ENCODE peak calls at places on chromosomes 2 and 18, in six cellular contexts. Y, G, F, M, K and R are unnamed samples.

GRCh38 chr2:241703128-241703604 is 1.3 kb downstream of the ING5 start:
- DNase-seq in M (no peak), F (no peak), K (no peak), Y (peak; percentile 29), G (no peak), R (no peak)

GRCh38 chr2:126781806-126782205 is 116.9 kb upstream of the TEX51 start:
- DNase-seq in G (no peak), M (no peak), K (no peak), Y (no peak), F (no peak), R (peak; percentile 32)

GRCh38 chr2:205461678-205462665 is 220.3 kb upstream of the NRP2 start:
- DNase-seq in F (no peak), G (no peak), M (no peak), Y (no peak), K (no peak), R (no peak)

GRCh38 chr2:80454628-80455027 is 150.1 kb upstream of the LRRTM1 start:
- DNase-seq in M (no peak), F (no peak), K (no peak), Y (no peak), G (no peak), R (peak; percentile 54)

GRCh38 chr2:148957023-148957422 is 81.5 kb upstream of the LYPD6B start:
- DNase-seq in F (no peak), G (no peak), K (peak; percentile 30), M (no peak), Y (no peak), R (no peak)

GRCh38 chr2:240458900-240459391 is 23.5 kb downstream of the GPC1 start:
- DNase-seq in G (peak; percentile 57), K (no peak), F (no peak), Y (no peak), M (no peak), R (no peak)

GRCh38 chr2:74548919-74549684 is 4.6 kb downstream of the LOXL3 start:
- DNase-seq in F (no peak), M (peak; percentile 75), Y (peak; percentile 67), G (peak; percentile 83), K (peak; percentile 57), R (peak; percentile 88)

GRCh38 chr2:119721043-119721442 is 38.7 kb upstream of the PTPN4 start:
- DNase-seq in F (no peak), K (no peak), G (no peak), Y (no peak), M (no peak), R (no peak)

GRCh38 chr18:48827321-48828200 is 123.2 kb downstream of the SMAD7 start:
- DNase-seq in K (no peak), M (peak; percentile 37), F (no peak), Y (no peak), G (peak; percentile 61), R (peak; percentile 50)

GRCh38 chr2:74555610-74556103 is 1.1 kb downstream of the DOK1 start:
- DNase-seq in Y (no peak), M (no peak), K (no peak), F (no peak), G (peak; percentile 71), R (peak; percentile 72)

GRCh38 chr2:150413890-150414289 is 73.6 kb downstream of the RND3 start:
- DNase-seq in M (no peak), Y (no peak), G (no peak), K (no peak), F (no peak), R (no peak)

GRCh38 chr2:181312515-181312927 is 144.7 kb upstream of the ITGA4 start:
- DNase-seq in G (no peak), Y (no peak), K (no peak), F (no peak), M (no peak), R (no peak)

GRCh38 chr2:190835303-190835930 is 45.2 kb upstream of the GLS start:
- DNase-seq in M (peak; percentile 61), F (peak; percentile 34), G (peak; percentile 75), K (peak; percentile 79), Y (peak; percentile 56), R (no peak)

GRCh38 chr2:240874715-240875227 is 6.1 kb downstream of the AGXT start:
- DNase-seq in M (no peak), Y (no peak), F (no peak), G (no peak), K (no peak), R (peak; percentile 51)

GRCh38 chr2:150214626-150215025 is 272.8 kb downstream of the RND3 start:
- DNase-seq in K (no peak), F (no peak), G (no peak), Y (peak; percentile 72), M (no peak), R (no peak)

GRCh38 chr2:148177559-148177958 is 156.7 kb downstream of the MBD5 start:
- DNase-seq in F (no peak), M (no peak), G (no peak), Y (no peak), K (no peak), R (no peak)

GRCh38 chr2:26298638-26299393 is 47.1 kb upstream of the SELENOI start:
- DNase-seq in G (peak; percentile 84), K (peak; percentile 72), M (peak; percentile 47), Y (no peak), F (no peak), R (no peak)

GRCh38 chr2:100940240-100940639 is 61.8 kb upstream of the RPL31 start:
- DNase-seq in K (no peak), M (no peak), Y (no peak), F (no peak), G (no peak), R (no peak)

GRCh38 chr2:40751981-40752380 is 300.1 kb upstream of the SLC8A1 start:
- DNase-seq in G (no peak), K (no peak), F (no peak), M (no peak), Y (no peak), R (no peak)

GRCh38 chr2:239685965-239686364 is 285.1 kb upstream of the HDAC4 start:
- DNase-seq in K (no peak), M (no peak), G (no peak), Y (no peak), F (no peak), R (no peak)

GRCh38 chr2:64645014-64645418 is 8.7 kb downstream of the SERTAD2 start:
- DNase-seq in M (peak; percentile 60), K (peak; percentile 73), G (peak; percentile 80), Y (peak; percentile 75), F (no peak), R (no peak)

GRCh38 chr2:238235331-238235732 is 4.5 kb downstream of the HES6 start:
- DNase-seq in G (peak; percentile 64), F (no peak), M (no peak), K (no peak), Y (no peak), R (no peak)

GRCh38 chr18:26090130-26091046 is at the start of gene SS18:
- DNase-seq in M (peak; percentile 92), G (peak; percentile 96), Y (peak; percentile 92), K (peak; percentile 92), F (peak; percentile 80), R (peak; percentile 97)
- TF ChIP-seq CTCF in M (no peak), G (no peak), Y (no peak), K (no peak), F (no peak), R (peak; percentile 14)

GRCh38 chr2:138665932-138666331 is 114.3 kb downstream of the NXPH2 start:
- DNase-seq in Y (no peak), G (no peak), K (peak; percentile 61), F (no peak), M (no peak), R (no peak)
- H3K4me1 ChIP-seq in Y (no peaks in the 10 kb centered on the region), G (no peaks in the 10 kb centered on the region), K (peaks cover 17% of the 10 kb centered on the region), F (no peaks in the 10 kb centered on the region), M (no peaks in the 10 kb centered on the region), R (no peaks in the 10 kb centered on the region)

GRCh38 chr2:97996679-97997078 is 931 bp upstream of the TMEM131 start:
- DNase-seq in Y (no peak), G (no peak), F (no peak), K (no peak), M (no peak), R (peak; percentile 59)
- H3K27ac ChIP-seq in Y (peak overlapping the region; percentile 98), G (peak overlapping the region; percentile 93), F (peak overlapping the region; percentile 98), K (peak overlapping the region; percentile 55), M (peak overlapping the region; percentile 90), R (no peak overlapping the region)

DNA sequence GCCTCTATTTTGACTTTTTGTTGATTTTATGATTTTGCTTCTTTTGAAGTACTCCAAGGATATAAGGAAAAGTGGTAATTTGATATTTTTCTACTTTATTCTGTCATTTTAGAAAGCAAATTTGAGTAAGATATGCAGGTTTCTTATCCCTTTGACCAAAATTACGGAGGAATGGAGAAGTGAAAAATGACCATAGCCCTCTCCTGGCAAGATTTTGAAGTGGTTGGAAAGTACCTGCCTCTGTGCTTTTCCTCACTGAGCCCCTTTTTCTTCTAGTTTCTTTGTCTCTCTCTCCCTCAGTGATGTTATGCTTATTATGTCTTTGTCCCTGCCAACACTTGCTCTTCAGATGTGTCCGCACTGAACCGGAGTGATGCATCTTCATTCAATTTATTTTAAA is 898.1 kb downstream of the EPHA4 start:
- DNase-seq in M (no peak), Y (no peak), G (no peak), K (no peak), F (no peak), R (no peak)
- TF ChIP-seq CTCF in M (no peak), Y (no peak), G (no peak), K (peak; percentile 1), F (no peak), R (no peak)

DNA sequence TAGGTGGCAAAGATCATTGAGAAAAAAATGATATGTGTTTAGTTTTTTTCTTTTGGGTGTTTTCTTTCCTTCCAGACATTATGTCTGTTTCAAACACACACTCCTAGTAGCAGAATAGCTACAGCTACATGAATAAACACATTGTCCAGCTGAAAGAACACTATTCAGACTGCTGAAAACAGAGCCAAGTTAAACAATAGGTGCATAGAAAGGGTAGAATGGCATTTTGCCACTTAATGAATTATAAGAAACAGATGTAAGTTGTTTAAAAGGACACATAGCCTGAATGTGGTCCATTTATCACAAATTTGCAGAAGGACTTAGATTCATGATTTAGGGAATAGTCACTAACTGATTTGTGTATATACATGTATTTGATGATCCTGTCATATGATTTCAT is 20.1 kb downstream of the CTLA4 start:
- DNase-seq in Y (no peak), F (no peak), K (peak; percentile 48), M (no peak), G (no peak), R (no peak)
- H3K4me1 ChIP-seq in Y (no peaks in the 10 kb centered on the region), F (no peaks in the 10 kb centered on the region), K (peaks cover 15% of the 10 kb centered on the region), M (no peaks in the 10 kb centered on the region), G (peaks cover 42% of the 10 kb centered on the region), R (no peaks in the 10 kb centered on the region)

GRCh38 chr2:219969508-219969907 is 342.1 kb downstream of the SLC4A3 start:
- DNase-seq in K (peak; percentile 88), M (no peak), G (no peak), Y (peak; percentile 35), F (no peak), R (no peak)
- H3K27ac ChIP-seq in K (peak overlapping the region; percentile 87), M (no peak overlapping the region), G (no peak overlapping the region), Y (peak overlapping the region; percentile 68), F (no peak overlapping the region), R (no peak overlapping the region)

GRCh38 chr18:45650321-45650720 is 35.0 kb downstream of the SLC14A2 start:
- DNase-seq in M (no peak), F (no peak), K (no peak), Y (no peak), G (no peak), R (no peak)
- TF ChIP-seq CTCF in M (no peak), F (no peak), K (no peak), Y (no peak), G (no peak), R (no peak)